ENCODE peak calls at places on chromosome 5, in five cellular contexts. P, V, N, Q and W are unnamed samples.

GRCh38 chr5:125140855-125141254 is 394.4 kb upstream of the ZNF608 start:
- DNase-seq in P (no peak), V (no peak), N (peak; percentile 9), Q (no peak), W (no peak)

GRCh38 chr5:16412556-16412955 is 53.0 kb downstream of the ZNF622 start:
- DNase-seq in P (no peak), V (no peak), N (no peak), Q (no peak), W (no peak)

GRCh38 chr5:55418994-55419991 is 111.5 kb downstream of the MTREX start:
- DNase-seq in P (no peak), V (no peak), N (peak; percentile 67), Q (no peak), W (no peak)

GRCh38 chr5:119411291-119411934 is 40.9 kb upstream of the HSD17B4 start:
- DNase-seq in P (no peak), V (no peak), N (no peak), Q (no peak), W (no peak)

GRCh38 chr5:153896117-153896516 is 142.6 kb downstream of the FAM114A2 start:
- DNase-seq in P (no peak), V (no peak), N (no peak), Q (no peak), W (no peak)

GRCh38 chr5:133229931-133230664 is 178.3 kb downstream of the HSPA4 start:
- DNase-seq in P (no peak), V (no peak), N (no peak), Q (no peak), W (no peak)

GRCh38 chr5:14206028-14206725 is 63.0 kb downstream of the TRIO start:
- DNase-seq in P (no peak), V (no peak), N (no peak), Q (no peak), W (no peak)

GRCh38 chr5:154367101-154367500 is 78.7 kb upstream of the SAP30L start:
- DNase-seq in P (no peak), V (no peak), N (no peak), Q (no peak), W (no peak)

GRCh38 chr5:53191766-53192165 is 82.2 kb upstream of the MOCS2 start:
- DNase-seq in P (no peak), V (no peak), N (no peak), Q (no peak), W (no peak)

GRCh38 chr5:95857185-95857945 is 34.8 kb upstream of the GLRX start:
- DNase-seq in P (no peak), V (no peak), N (peak; percentile 93), Q (no peak), W (no peak)

GRCh38 chr5:31921852-31922305 is 252.2 kb downstream of the GOLPH3 start:
- DNase-seq in P (peak; percentile 57), V (no peak), N (no peak), Q (no peak), W (no peak)

GRCh38 chr5:110377411-110378392 is 348.8 kb downstream of the TMEM232 start:
- DNase-seq in P (no peak), V (no peak), N (no peak), Q (no peak), W (no peak)

GRCh38 chr5:317086-317811 is 4.3 kb upstream of the AHRR start:
- DNase-seq in P (no peak), V (peak; percentile 86), N (peak; percentile 53), Q (no peak), W (peak; percentile 86)

GRCh38 chr5:10987881-10988504 is 227.0 kb upstream of the DAP start:
- DNase-seq in P (peak; percentile 55), V (peak; percentile 98), N (peak; percentile 43), Q (no peak), W (peak; percentile 66)

GRCh38 chr5:73821003-73821402 is 195.0 kb downstream of the ARHGEF28 start:
- DNase-seq in P (no peak), V (no peak), N (no peak), Q (no peak), W (no peak)

GRCh38 chr5:172509405-172509781 is 55.1 kb upstream of the SH3PXD2B start:
- DNase-seq in P (no peak), V (no peak), N (no peak), Q (no peak), W (no peak)

GRCh38 chr5:78497573-78498533 is 137.4 kb downstream of the SCAMP1 start:
- DNase-seq in P (no peak), V (peak; percentile 37), N (no peak), Q (no peak), W (no peak)

GRCh38 chr5:90473321-90474234 is 993 bp downstream of the MBLAC2 start:
- DNase-seq in P (peak; percentile 25), V (peak; percentile 71), N (peak; percentile 12), Q (no peak), W (peak; percentile 15)

GRCh38 chr5:128213340-128213739 is 129.8 kb downstream of the SLC12A2 start:
- DNase-seq in P (peak; percentile 44), V (peak; percentile 61), N (peak; percentile 39), Q (no peak), W (peak; percentile 61)

GRCh38 chr5:32760091-32760509 is 49.0 kb downstream of the NPR3 start:
- DNase-seq in P (no peak), V (no peak), N (peak; percentile 19), Q (no peak), W (no peak)

GRCh38 chr5:10760033-10760975 is 730 bp downstream of the DAP start:
- DNase-seq in P (no peak), V (no peak), N (peak; percentile 78), Q (no peak), W (peak; percentile 45)

GRCh38 chr5:57495688-57496087 is 13.1 kb upstream of the ACTBL2 start:
- DNase-seq in P (no peak), V (no peak), N (no peak), Q (no peak), W (no peak)

GRCh38 chr5:139650031-139650688 is 2.0 kb downstream of the CXXC5 start:
- DNase-seq in P (no peak), V (no peak), N (no peak), Q (no peak), W (peak; percentile 59)

DNA sequence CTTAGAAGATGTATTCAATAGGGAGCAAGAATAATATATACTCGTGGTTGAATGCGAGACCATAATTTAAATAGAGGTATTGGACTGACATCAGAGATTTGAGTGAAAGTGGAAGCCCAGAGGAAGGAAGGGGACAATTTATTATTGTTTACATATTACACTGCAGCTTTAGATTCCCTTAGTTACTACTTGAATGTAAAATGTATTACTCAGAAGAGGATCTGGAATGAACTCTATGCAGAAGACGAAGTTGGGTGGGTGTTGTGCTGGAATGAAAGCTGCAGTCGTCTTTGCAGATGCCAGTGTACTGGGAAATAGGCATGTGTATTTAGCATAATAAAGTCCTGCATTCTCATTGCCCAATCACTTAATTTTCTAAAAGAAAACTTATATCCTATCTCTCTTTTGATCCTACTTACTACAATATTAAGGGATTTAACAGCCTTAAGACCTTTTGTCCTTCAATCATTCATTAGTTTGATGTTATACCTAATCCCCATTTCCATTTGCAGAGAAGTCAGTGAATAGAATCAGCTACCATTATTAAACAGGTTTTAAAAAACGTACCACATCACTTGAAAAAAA is 570.7 kb upstream of the WWC1 start:
- DNase-seq in P (no peak), V (no peak), N (no peak), Q (no peak), W (no peak)
- TF ChIP-seq SUZ12 in P (no peak), V (no peak), N (no peak), Q (no peak), W (no peak)

GRCh38 chr5:21663082-21663481 is 1190.1 kb downstream of the CDH12 start:
- DNase-seq in P (no peak), V (peak; percentile 60), N (peak; percentile 5), Q (no peak), W (no peak)

GRCh38 chr5:21665525-21665924 is 1187.6 kb downstream of the CDH12 start:
- DNase-seq in P (no peak), V (no peak), N (no peak), Q (no peak), W (no peak)

DNA sequence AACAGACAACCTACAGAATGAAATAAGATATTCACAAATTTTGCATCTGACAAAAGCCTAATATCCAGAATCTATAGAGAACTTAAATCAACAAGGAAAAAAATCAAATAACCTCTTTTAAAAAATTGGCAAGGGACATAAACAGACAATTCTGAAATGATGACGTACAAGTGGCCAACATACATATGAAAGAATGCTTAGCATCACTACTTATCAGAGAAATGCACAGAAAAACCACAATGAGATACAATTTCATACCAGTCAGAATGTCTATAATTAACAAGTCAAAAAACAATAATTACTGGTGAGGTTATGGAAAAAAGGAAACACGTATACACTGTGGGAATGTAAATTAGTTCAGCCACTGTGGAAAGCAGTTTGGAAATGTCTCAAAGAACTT is 1192.0 kb downstream of the CDH12 start:
- DNase-seq in P (no peak), V (no peak), N (no peak), Q (no peak), W (no peak)
- TF ChIP-seq SUZ12 in P (no peak), V (no peak), N (no peak), Q (no peak), W (no peak)

GRCh38 chr5:59275537-59276276 is 617.8 kb downstream of the PDE4D start:
- DNase-seq in P (peak; percentile 57), V (no peak), N (no peak), Q (no peak), W (peak; percentile 62)
- TF ChIP-seq SUZ12 in P (no peak), V (no peak), N (no peak), Q (no peak), W (no peak)

DNA sequence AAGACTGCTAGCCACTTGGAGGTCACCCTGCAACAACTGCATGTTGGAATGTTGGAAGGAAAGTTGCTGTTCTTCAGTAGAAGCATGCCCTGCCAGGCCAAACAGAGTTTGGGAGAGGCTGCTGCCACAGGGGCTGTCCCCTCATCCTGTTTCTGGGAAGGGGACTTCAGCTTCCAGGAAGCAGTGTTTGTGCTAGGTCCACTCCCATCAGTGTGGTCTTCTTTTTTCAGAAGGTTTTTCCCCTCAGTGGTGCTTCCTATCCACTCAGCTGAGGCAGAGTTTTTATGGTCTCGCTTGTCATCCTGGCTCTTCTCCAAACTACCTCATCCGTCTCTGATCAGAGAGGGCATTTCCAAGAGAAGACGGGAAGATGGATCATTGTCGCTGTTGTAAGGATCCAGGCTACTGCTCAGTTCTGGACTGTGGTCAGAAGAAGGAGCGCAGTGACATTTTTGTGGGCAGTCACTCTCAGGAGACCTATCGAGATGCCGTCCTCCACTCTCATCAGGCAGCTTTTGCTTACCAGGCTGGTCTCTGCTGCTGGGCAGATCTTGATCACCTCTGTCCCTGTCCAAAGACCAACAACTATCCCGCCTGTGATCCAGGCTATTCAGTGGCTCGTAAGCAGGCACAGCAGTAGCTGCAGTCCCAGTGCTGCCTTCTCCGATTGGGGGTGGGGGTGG is 97.8 kb upstream of the C5orf63 start:
- DNase-seq in P (no peak), V (no peak), N (no peak), Q (no peak), W (no peak)
- TF ChIP-seq SUZ12 in P (no peak), V (no peak), N (no peak), Q (no peak), W (no peak)

GRCh38 chr5:151362970-151363369 is 15.6 kb upstream of the SLC36A2 start:
- DNase-seq in P (no peak), V (no peak), N (no peak), Q (no peak), W (no peak)
- TF ChIP-seq SUZ12 in P (no peak), V (no peak), N (no peak), Q (no peak), W (no peak)

GRCh38 chr5:161064297-161064696 is 212.3 kb upstream of the ATP10B start:
- DNase-seq in P (no peak), V (no peak), N (no peak), Q (no peak), W (no peak)

GRCh38 chr5:161058751-161059150 is 206.7 kb upstream of the ATP10B start:
- DNase-seq in P (no peak), V (no peak), N (no peak), Q (no peak), W (no peak)
- TF ChIP-seq SUZ12 in P (no peak), V (no peak), N (no peak), Q (no peak), W (no peak)